ENCODE peak calls at places on chromosome 4, in ten cellular contexts. Y is mammary epithelial cell, N is hepatocyte, K is keratinocyte, H is right lobe of liver, R is A549, U is H9, B is right atrium auricular region, V is heart right ventricle, X is IMR-90. J is an unnamed sample. For H3K4me1, the result is how much of the 10 kb centered on the place peaks cover.

GRCh38 chr4:106287353-106287969 is 28.5 kb downstream of the TBCK start:
- DNase-seq in H (no peak), K (no peak), R (peak), B (no peak), X (peak), V (no peak), Y (peak), N (peak), U (no peak), J (no peak)

GRCh38 chr4:166538491-166539005 is 665.5 kb downstream of the TLL1 start:
- DNase-seq in R (no peak), X (no peak), U (no peak), N (no peak), V (no peak), K (no peak), Y (peak), H (no peak), B (no peak), J (no peak)

GRCh38 chr4:152594981-152595916 is 59.4 kb upstream of the FBXW7 start:
- DNase-seq in Y (peak), V (no peak), N (no peak), H (no peak), B (no peak), U (no peak), K (no peak), X (no peak), R (no peak), J (no peak)

GRCh38 chr4:2243682-2244380 is 1.9 kb upstream of the HAUS3 start:
- DNase-seq in Y (no peak), H (peak), U (peak), R (peak), X (peak), B (peak), N (peak), K (no peak), V (peak), J (peak)

GRCh38 chr4:119139822-119140252 is 4.2 kb downstream of the MYOZ2 start:
- DNase-seq in R (no peak), N (no peak), V (no peak), Y (no peak), K (no peak), H (no peak), B (no peak), U (no peak), X (no peak), J (no peak)

GRCh38 chr4:53508446-53508845 is 82.8 kb downstream of the LNX1 start:
- DNase-seq in B (no peak), U (no peak), R (peak), Y (peak), N (no peak), X (peak), V (no peak), K (no peak), H (no peak), J (no peak)

GRCh38 chr4:3874525-3875110 is 108.4 kb downstream of the ADRA2C start:
- DNase-seq in Y (no peak), X (no peak), B (no peak), V (no peak), N (no peak), H (peak), U (no peak), R (no peak), K (no peak), J (no peak)

GRCh38 chr4:162497564-162498167 is 333.9 kb upstream of the FSTL5 start:
- DNase-seq in X (peak), V (no peak), B (no peak), U (no peak), R (peak), N (peak), H (no peak), Y (peak), K (no peak), J (no peak)

GRCh38 chr4:21018817-21019216 is 318.6 kb downstream of the PACRGL start:
- DNase-seq in N (no peak), H (no peak), B (no peak), U (no peak), Y (no peak), X (no peak), V (no peak), K (no peak), R (no peak), J (no peak)

GRCh38 chr4:16027114-16027513 is 56.7 kb downstream of the PROM1 start:
- DNase-seq in U (no peak), X (no peak), N (no peak), Y (peak), B (no peak), K (peak), R (no peak), H (peak), V (no peak), J (no peak)

GRCh38 chr4:109614466-109614865 is 54.4 kb downstream of the MCUB start:
- DNase-seq in R (no peak), H (no peak), V (no peak), B (no peak), K (no peak), U (no peak), N (no peak), X (no peak), Y (no peak), J (no peak)

GRCh38 chr4:34972189-34972588 is 1272.1 kb downstream of the ARAP2 start:
- DNase-seq in U (no peak), Y (no peak), K (no peak), V (no peak), B (no peak), X (no peak), H (no peak), N (no peak), R (no peak), J (no peak)

GRCh38 chr4:3483471-3483921 is 20.4 kb downstream of the DOK7 start:
- DNase-seq in N (no peak), V (peak), H (no peak), K (no peak), Y (no peak), B (peak), R (no peak), U (no peak), X (no peak), J (no peak)

GRCh38 chr4:159765402-159765801 is 662.5 kb downstream of the RAPGEF2 start:
- DNase-seq in X (no peak), N (no peak), Y (peak), B (no peak), R (no peak), V (no peak), H (no peak), U (no peak), K (peak), J (no peak)

GRCh38 chr4:54384563-54384962 is 155.5 kb downstream of the PDGFRA start:
- DNase-seq in B (no peak), X (peak), K (no peak), N (peak), V (no peak), Y (peak), H (no peak), R (peak), U (no peak), J (no peak)

DNA sequence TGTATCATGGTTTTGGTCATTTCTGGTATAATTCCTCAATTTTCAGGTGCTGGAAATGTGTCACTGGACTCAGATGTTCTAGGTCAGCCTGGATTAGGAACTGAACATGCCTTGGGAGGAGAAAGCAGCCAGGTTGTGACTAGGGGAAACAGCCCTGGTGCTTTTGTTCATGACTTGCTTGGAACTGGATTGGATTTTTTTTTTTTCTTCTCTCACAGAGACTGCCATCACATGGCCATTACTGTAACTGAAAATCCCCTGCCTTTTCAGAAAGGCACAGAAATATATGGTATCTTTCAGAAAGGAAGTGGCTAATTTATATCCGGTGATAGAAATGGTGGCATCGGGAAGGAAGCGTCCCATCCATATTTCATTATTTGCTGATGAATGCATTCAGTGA is 34.6 kb downstream of the SEPTIN11 start:
- DNase-seq in R (no peak), V (no peak), H (no peak), K (no peak), B (no peak), X (peak), N (no peak), U (no peak), Y (peak), J (no peak)
- H3K4me1 ChIP-seq in R (under half), V (under half), H (under half), K (under half), B (half or more), X (under half), N (under half), U (under half), Y (under half), J (under half)

DNA sequence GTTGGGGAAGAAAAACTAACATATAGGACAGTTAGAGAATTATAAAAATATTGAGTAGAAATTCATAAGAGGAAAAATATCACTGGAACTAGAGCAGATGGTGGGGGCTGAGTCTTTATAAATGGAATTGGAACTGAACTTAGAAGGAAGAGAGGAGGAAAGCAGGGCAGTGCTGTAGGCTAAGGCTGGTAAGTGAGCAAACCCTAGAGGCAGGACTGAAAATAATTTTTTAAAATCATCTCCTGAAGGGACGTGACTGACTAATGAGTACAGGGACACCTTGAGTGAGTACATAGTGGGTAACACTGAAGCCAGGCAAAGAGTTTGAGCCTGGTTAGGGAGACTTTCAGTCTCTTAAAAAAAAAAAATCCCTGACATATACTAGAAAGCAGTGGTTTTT is 63.3 kb downstream of the GALNT7 start:
- DNase-seq in Y (peak), X (peak), V (no peak), B (no peak), K (no peak), N (peak), R (peak), U (no peak), H (no peak), J (no peak)
- TF ChIP-seq CTCF in Y (peak), X (peak), V (no peak), B (no peak), K (peak), N (peak), R (peak), U (no peak), H (peak), J (peak)

GRCh38 chr4:19913670-19914069 is 338.0 kb upstream of the SLIT2 start:
- DNase-seq in B (no peak), H (no peak), U (no peak), N (no peak), V (no peak), K (no peak), Y (no peak), R (no peak), X (peak), J (no peak)
- H3K4me1 ChIP-seq in B (under half), H (under half), U (under half), N (under half), V (under half), K (under half), Y (under half), R (under half), X (under half), J (under half)

GRCh38 chr4:153647975-153648374 is 36.1 kb upstream of the TLR2 start:
- DNase-seq in B (no peak), V (no peak), R (no peak), X (no peak), K (no peak), H (no peak), N (no peak), Y (no peak), U (no peak), J (no peak)

GRCh38 chr4:153643406-153644016 is 40.6 kb upstream of the TLR2 start:
- DNase-seq in K (no peak), U (no peak), H (no peak), Y (peak), R (peak), B (no peak), N (peak), X (peak), V (no peak), J (no peak)

GRCh38 chr4:153641532-153641931 is 42.5 kb upstream of the TLR2 start:
- DNase-seq in U (no peak), X (no peak), K (no peak), H (no peak), R (no peak), N (no peak), V (no peak), Y (no peak), B (peak), J (no peak)

GRCh38 chr4:153649572-153649991 is 34.5 kb upstream of the TLR2 start:
- DNase-seq in V (no peak), R (peak), U (no peak), H (no peak), X (peak), N (peak), B (no peak), Y (peak), K (no peak), J (no peak)

DNA sequence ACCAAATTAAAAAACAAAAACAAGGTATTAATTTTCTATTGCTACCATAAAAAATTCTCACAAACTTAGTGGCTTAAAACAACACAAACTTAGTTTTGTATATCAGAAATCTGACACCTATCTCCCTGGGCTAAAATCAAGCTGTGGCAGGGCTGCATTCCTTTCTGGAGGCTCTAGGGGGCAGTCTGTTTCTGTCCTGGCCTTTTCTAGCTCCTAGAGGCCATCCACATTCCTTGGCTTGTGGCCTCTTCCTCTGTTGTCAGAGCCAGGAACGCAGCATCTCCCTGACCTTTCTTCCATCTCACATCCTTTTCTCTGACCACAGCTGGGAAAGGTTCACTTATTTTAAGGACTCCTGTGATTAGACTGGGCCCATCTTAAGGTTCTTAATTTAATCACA is 38.9 kb upstream of the TLR2 start:
- DNase-seq in N (no peak), R (no peak), H (no peak), U (no peak), V (no peak), Y (no peak), K (no peak), X (no peak), B (no peak), J (no peak)
- TF ChIP-seq CTCF in N (no peak), R (no peak), H (no peak), U (peak), V (no peak), Y (peak), K (peak), X (peak), B (no peak), J (peak)

DNA sequence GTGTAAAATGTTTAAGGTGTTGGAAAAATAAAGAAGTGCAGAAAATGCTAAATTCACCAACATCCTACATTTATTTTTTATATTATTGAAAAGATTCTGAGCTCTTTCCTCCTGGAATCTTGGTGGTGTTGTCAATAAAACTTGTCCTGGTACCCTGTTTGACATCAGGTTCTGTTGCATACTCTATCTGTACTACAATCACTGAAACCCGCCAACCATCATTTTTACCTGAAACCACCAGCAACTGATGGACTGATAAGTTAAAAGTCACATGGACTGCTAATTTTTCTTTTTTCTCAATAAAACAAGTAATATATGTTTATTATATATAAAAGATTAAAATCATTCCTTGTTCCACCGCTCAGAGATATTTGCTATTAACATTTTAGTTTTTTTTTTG is 23.4 kb downstream of the STAP1 start:
- DNase-seq in N (no peak), Y (no peak), B (no peak), R (no peak), K (no peak), X (no peak), H (no peak), U (no peak), V (no peak), J (no peak)
- H3K4me1 ChIP-seq in N (under half), Y (under half), B (under half), R (under half), K (under half), X (under half), H (under half), U (under half), V (under half), J (under half)

GRCh38 chr4:6013564-6013963 is 4.7 kb downstream of the C4orf50 start:
- DNase-seq in Y (no peak), U (no peak), H (no peak), K (no peak), X (no peak), V (no peak), N (no peak), R (no peak), B (no peak), J (no peak)
- TF ChIP-seq CTCF in Y (no peak), U (no peak), H (no peak), K (no peak), X (no peak), V (no peak), N (no peak), R (no peak), B (no peak), J (no peak)

J was measured in BE2C.